ENCODE peak calls at places on chromosomes 5 and 9, in nine cellular contexts. R is MCF 10A, K is keratinocyte, N is WTC11, M is upper lobe of right lung, C is tibial nerve, T is esophagus squamous epithelium, L is prostate gland, S is nephron progenitor cell. Z is an unnamed sample.
A peak's percentile ranks its signal among the peaks of the same experiment; 100 is the strongest.

GRCh38 chr5:130871346-130872086 is 293.5 kb downstream of the HINT1 start:
- DNase-seq in M (no peak), S (peak; percentile 6), L (no peak), C (peak; percentile 46), T (no peak), N (peak; percentile 27), K (no peak), R (peak; percentile 68), Z (no peak)

GRCh38 chr5:76709762-76710161 is 6.2 kb upstream of the F2R start:
- DNase-seq in T (no peak), M (no peak), L (no peak), K (no peak), S (no peak), N (no peak), R (no peak), C (no peak), Z (no peak)

GRCh38 chr5:180591249-180591887 is at the start of gene SCGB3A1:
- DNase-seq in L (no peak), C (no peak), M (peak; percentile 81), N (no peak), T (no peak), K (no peak), S (peak; percentile 35), R (no peak), Z (no peak)

GRCh38 chr5:103674321-103674720 is 111.7 kb upstream of the NUDT12 start:
- DNase-seq in T (no peak), S (no peak), C (no peak), N (no peak), M (no peak), L (no peak), K (no peak), R (no peak), Z (no peak)

GRCh38 chr5:61866930-61867329 is 439.1 kb upstream of the KIF2A start:
- DNase-seq in M (no peak), R (peak; percentile 77), S (no peak), T (no peak), N (no peak), L (no peak), K (peak; percentile 87), C (no peak), Z (no peak)

GRCh38 chr9:136631038-136632000 is 31.4 kb upstream of the EGFL7 start:
- DNase-seq in L (peak; percentile 64), T (no peak), C (peak; percentile 65), N (peak; percentile 78), M (peak; percentile 91), K (peak; percentile 60), S (peak; percentile 86), R (peak; percentile 78), Z (peak; percentile 65)

GRCh38 chr5:145076040-145076439 is 759.1 kb downstream of the PRELID2 start:
- DNase-seq in L (no peak), C (no peak), R (no peak), S (no peak), M (no peak), N (no peak), K (no peak), T (no peak), Z (no peak)

GRCh38 chr5:180640301-180640764 is 9.1 kb downstream of the FLT4 start:
- DNase-seq in K (no peak), R (no peak), N (peak; percentile 8), L (no peak), T (no peak), C (no peak), S (no peak), M (no peak), Z (no peak)

GRCh38 chr9:33905137-33905536 is 88.2 kb downstream of the UBE2R2 start:
- DNase-seq in K (no peak), M (no peak), L (no peak), R (no peak), T (no peak), S (no peak), N (no peak), C (no peak), Z (no peak)

GRCh38 chr5:29304555-29304954 is 1888.9 kb upstream of the CDH6 start:
- DNase-seq in R (peak; percentile 2), L (no peak), M (no peak), C (no peak), K (no peak), N (no peak), S (no peak), T (no peak), Z (no peak)

GRCh38 chr5:116747881-116748280 is 173.3 kb upstream of the SEMA6A start:
- DNase-seq in S (no peak), T (no peak), N (no peak), K (no peak), L (no peak), R (no peak), C (no peak), M (no peak), Z (no peak)

GRCh38 chr5:103345461-103345860 is 86.9 kb downstream of the MACIR start:
- DNase-seq in M (no peak), C (no peak), T (no peak), K (no peak), R (no peak), N (no peak), S (no peak), L (no peak), Z (no peak)

GRCh38 chr9:89484475-89485404 is 13.2 kb downstream of the SEMA4D start:
- DNase-seq in L (no peak), S (no peak), T (no peak), R (no peak), N (no peak), C (no peak), K (no peak), M (no peak), Z (no peak)

GRCh38 chr5:143674469-143674786 is 137.5 kb upstream of the HMHB1 start:
- DNase-seq in R (no peak), S (no peak), C (no peak), M (no peak), L (no peak), N (no peak), T (no peak), K (no peak), Z (no peak)

GRCh38 chr5:19098434-19098833 is 889.6 kb downstream of the CDH18 start:
- DNase-seq in R (no peak), K (no peak), C (no peak), T (no peak), N (no peak), L (no peak), M (no peak), S (no peak), Z (no peak)

GRCh38 chr5:139287890-139288635 is 5.5 kb upstream of the MATR3 start:
- DNase-seq in K (no peak), C (no peak), S (no peak), T (no peak), R (peak; percentile 47), M (no peak), L (no peak), N (no peak), Z (no peak)
- TF ChIP-seq CTCF in K (peak; percentile 35), C (no peak), S (no peak), T (no peak), R (peak; percentile 12), M (peak; percentile 21), L (peak; percentile 28), N (no peak), Z (no peak)

DNA sequence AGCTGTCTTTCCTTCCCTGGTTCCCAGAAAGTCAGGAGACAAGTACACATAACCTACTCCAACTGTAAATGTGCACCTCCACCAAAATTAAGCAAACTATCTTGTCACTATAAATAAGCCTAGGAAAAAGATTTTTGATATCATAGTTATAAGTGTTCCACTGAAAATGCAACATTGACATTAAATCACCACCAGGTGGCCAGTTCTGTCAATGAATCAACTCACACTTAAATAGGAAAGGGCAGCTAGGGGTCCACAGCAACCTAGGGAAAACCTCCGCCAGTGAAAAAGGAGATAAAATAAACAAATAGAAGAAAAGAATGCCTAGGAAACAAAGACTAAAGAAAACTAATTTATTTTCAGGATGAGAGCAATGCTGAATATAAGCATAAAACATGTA is 243.0 kb upstream of the PTPRD start:
- DNase-seq in T (no peak), S (no peak), N (no peak), M (no peak), C (no peak), L (no peak), K (no peak), R (peak; percentile 26), Z (no peak)
- TF ChIP-seq CTCF in T (no peak), S (peak; percentile 45), N (peak; percentile 29), M (peak; percentile 26), C (no peak), L (peak; percentile 8), K (no peak), R (peak; percentile 58), Z (peak; percentile 75)

DNA sequence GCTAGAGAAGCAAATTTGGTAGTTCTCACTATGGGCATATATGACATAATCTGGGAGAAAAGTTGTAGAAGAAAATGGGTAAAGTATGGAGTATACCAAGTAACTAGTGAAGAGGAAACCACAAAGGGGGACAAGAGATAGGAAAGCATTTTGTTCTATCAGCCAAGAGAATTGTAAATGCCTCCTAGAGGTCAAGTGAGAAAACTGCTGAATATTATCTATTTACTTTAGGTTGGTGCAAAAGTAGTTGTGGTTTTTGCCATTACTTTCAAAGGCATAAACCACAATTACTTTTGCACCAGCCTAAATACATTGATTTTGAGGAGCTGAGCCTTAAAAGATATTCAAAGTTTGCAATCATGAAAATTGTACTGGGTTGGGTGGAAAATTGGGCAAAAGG is 126.7 kb upstream of the GRHPR start:
- DNase-seq in N (no peak), R (no peak), M (no peak), C (no peak), S (no peak), T (no peak), K (no peak), L (no peak), Z (no peak)
- TF ChIP-seq CTCF in N (no peak), R (no peak), M (peak; percentile 13), C (no peak), S (peak; percentile 16), T (no peak), K (peak; percentile 37), L (no peak), Z (no peak)

DNA sequence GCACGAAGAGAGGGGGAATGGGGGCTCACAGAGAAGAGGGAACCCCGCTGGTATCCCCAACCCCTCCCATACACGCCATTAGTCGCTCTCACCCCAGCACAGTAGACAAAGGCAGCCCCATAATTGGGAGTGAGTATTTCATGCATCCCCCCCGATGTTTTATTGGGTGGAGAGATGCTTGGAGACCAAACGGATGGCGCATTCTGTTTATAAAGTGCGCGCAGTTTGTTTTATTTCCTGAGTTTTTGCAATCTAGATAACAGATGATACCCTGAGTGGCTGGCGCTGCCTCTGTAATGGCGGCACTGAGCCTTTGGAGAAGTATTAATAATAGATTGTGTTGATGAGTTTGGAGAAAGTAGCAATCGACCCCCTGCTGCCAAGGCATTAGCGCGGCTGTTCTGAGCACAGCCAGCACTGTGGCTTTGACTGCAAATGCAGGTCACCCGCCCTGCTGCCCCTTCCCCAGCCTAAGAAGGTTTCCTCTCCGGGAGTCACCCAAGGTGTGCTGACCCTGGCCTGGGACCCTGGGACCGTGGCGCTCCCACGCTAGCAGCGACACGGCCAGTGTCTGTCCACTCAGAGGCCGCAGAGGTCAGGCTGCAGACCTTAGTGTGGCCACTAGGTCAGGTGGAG is 74.3 kb downstream of the LMX1B start:
- DNase-seq in M (no peak), S (no peak), L (no peak), R (no peak), K (no peak), N (no peak), C (no peak), T (no peak), Z (no peak)
- TF ChIP-seq CTCF in M (no peak), S (no peak), L (no peak), R (no peak), K (no peak), N (no peak), C (no peak), T (no peak), Z (no peak)

Z was measured in mesothelial cell of epicardium.